ENCODE peak calls at places on chromosome 17, in four cellular contexts. I, A, V and R are unnamed samples.

GRCh38 chr17:35866356-35866950 is 2.2 kb downstream of the HEATR9 start:
- DNase-seq in V (peak), A (no peak), I (no peak), R (no peak)

GRCh38 chr17:80092959-80093358 is 8.4 kb upstream of the GAA start:
- DNase-seq in V (no peak), I (no peak), A (no peak), R (no peak)

GRCh38 chr17:30249460-30249859 is 14.0 kb upstream of the SLC6A4 start:
- DNase-seq in I (no peak), A (no peak), V (no peak), R (no peak)

GRCh38 chr17:66073384-66073783 is 118.5 kb downstream of the CEP112 start:
- DNase-seq in A (no peak), V (no peak), I (no peak), R (no peak)

GRCh38 chr17:77358801-77359716 is 218.3 kb downstream of the SEC14L1 start:
- DNase-seq in A (peak), V (no peak), I (no peak), R (no peak)

GRCh38 chr17:48046296-48046695 is 1.9 kb upstream of the NFE2L1 start:
- DNase-seq in V (no peak), A (no peak), I (no peak), R (no peak)

GRCh38 chr17:8144401-8145295 is 7.6 kb downstream of the PER1 start:
- DNase-seq in I (no peak), A (no peak), V (no peak), R (no peak)

GRCh38 chr17:3729881-3730280 is 6.2 kb downstream of the HASPIN start:
- DNase-seq in I (no peak), V (no peak), A (no peak), R (no peak)

GRCh38 chr17:76822184-76822778 is 45.9 kb upstream of the MGAT5B start:
- DNase-seq in I (no peak), V (no peak), A (no peak), R (no peak)

GRCh38 chr17:78252111-78252634 is 20.7 kb downstream of the TMEM235 start:
- DNase-seq in I (no peak), A (peak), V (no peak), R (peak)

GRCh38 chr17:35811759-35812158 is 2.5 kb downstream of the TAF15 start:
- DNase-seq in A (no peak), V (no peak), I (no peak), R (no peak)

GRCh38 chr17:32870969-32871368 is 6.0 kb downstream of the MYO1D start:
- DNase-seq in I (no peak), V (peak), A (no peak), R (no peak)

GRCh38 chr17:48672340-48672739 is 46.2 kb upstream of the HOXB9 start:
- DNase-seq in V (no peak), A (no peak), I (no peak), R (no peak)

GRCh38 chr17:55722016-55722706 is 503 bp downstream of the TMEM100 start:
- DNase-seq in V (peak), A (no peak), I (no peak), R (no peak)

GRCh38 chr17:83185023-83186002 is 105.9 kb downstream of the METRNL start:
- DNase-seq in I (no peak), V (no peak), A (peak), R (no peak)

GRCh38 chr17:17305282-17305801 is 2.2 kb downstream of the NT5M start:
- DNase-seq in I (peak), A (peak), V (no peak), R (peak)

GRCh38 chr17:9862191-9862590 is 36.5 kb downstream of the GLP2R start:
- DNase-seq in I (no peak), A (no peak), V (no peak), R (no peak)

GRCh38 chr17:74923538-74924249 is 379 bp upstream of the OTOP2 start:
- DNase-seq in A (peak), I (peak), V (peak), R (peak)

GRCh38 chr17:75087558-75088453 is at the start of gene SLC16A5:
- DNase-seq in I (peak), V (peak), A (peak), R (peak)

GRCh38 chr17:64774888-64775600 is 112.9 kb upstream of the SMURF2 start:
- DNase-seq in A (peak), V (no peak), I (no peak), R (no peak)

GRCh38 chr17:12089809-12090384 is 69.2 kb downstream of the MAP2K4 start:
- DNase-seq in A (no peak), I (no peak), V (peak), R (no peak)

GRCh38 chr17:5883775-5884665 is 186.2 kb upstream of the WSCD1 start:
- DNase-seq in I (no peak), V (no peak), A (no peak), R (no peak)

GRCh38 chr17:37608369-37609169 is 649 bp downstream of the SYNRG start:
- DNase-seq in A (no peak), I (no peak), V (peak), R (peak)

GRCh38 chr17:57032343-57032742 is 52.7 kb upstream of the AKAP1 start:
- DNase-seq in V (no peak), I (no peak), A (no peak), R (no peak)

GRCh38 chr17:77560841-77561240 is 397.7 kb upstream of the TNRC6C start:
- DNase-seq in V (no peak), I (no peak), A (no peak), R (no peak)

GRCh38 chr17:75181110-75181509 is 1.6 kb downstream of the SUMO2 start:
- DNase-seq in V (no peak), A (no peak), I (no peak), R (no peak)

GRCh38 chr17:67388986-67389385 is 11.9 kb downstream of the PITPNC1 start:
- DNase-seq in V (no peak), I (no peak), A (no peak), R (no peak)
- TF ChIP-seq CTCF in V (no peak), I (no peak), A (no peak), R (no peak)

DNA sequence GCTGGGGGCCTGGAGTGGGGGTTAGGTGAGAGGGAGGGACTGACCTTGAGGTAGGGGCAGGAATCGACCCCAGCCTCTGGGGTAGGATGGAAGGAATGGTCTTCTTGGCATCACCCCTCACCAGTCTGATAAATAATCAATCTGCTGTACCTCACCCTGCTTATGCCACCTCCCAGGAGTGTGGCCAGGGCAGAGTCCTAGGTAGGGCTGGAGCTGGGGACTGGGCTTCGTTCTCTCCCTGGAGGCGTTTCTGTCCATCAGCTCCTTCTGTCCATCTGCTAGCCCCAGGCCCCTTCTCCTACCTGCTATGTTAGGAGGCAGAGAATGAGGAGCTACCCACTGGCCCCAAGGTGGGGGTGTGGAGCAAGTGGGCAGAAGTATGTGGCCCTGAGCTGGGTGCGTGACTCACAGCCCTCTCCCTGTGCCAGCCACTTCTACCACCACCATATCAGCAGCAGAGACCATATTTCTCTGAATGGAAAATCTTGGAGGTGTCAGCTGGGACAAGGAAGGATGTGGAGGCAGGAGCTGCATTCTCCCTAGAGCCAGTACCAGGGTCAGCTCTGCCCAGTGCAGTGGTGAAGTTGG is 12.7 kb downstream of the SEZ6 start:
- DNase-seq in I (no peak), V (no peak), A (no peak), R (no peak)
- TF ChIP-seq CTCF in I (no peak), V (no peak), A (no peak), R (no peak)

GRCh38 chr17:50480854-50481490 is 2.3 kb downstream of the RSAD1 start:
- DNase-seq in I (no peak), A (no peak), V (peak), R (no peak)
- TF ChIP-seq CTCF in I (no peak), A (no peak), V (no peak), R (no peak)

GRCh38 chr17:51734976-51735375 is 423.5 kb downstream of the CA10 start:
- DNase-seq in I (no peak), V (no peak), A (no peak), R (no peak)

GRCh38 chr17:51739245-51739886 is 419.1 kb downstream of the CA10 start:
- DNase-seq in I (no peak), V (no peak), A (no peak), R (no peak)

GRCh38 chr17:51731941-51732722 is 426.4 kb downstream of the CA10 start:
- DNase-seq in V (no peak), I (no peak), A (no peak), R (no peak)

GRCh38 chr17:51733166-51733565 is 425.3 kb downstream of the CA10 start:
- DNase-seq in A (no peak), I (no peak), V (no peak), R (no peak)

GRCh38 chr17:51734462-51734861 is 424.1 kb downstream of the CA10 start:
- DNase-seq in A (no peak), V (no peak), I (peak), R (no peak)
- TF ChIP-seq CTCF in A (no peak), V (no peak), I (peak), R (peak)

DNA sequence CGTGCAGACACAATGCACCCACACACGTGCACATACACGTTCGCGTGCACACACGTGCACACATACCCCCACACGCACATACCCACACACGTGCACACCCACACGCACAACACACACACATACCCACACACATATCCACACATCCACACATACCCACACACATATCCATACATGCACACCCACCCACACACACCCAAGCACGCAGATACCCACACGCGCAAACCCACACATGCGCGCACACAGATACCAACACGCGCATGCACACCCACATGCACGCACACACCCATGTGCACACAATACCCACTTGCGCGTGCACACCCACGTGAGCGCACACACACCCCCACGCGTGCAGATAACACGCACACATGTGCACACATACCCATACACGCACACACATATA is 26.8 kb upstream of the PVALEF start:
- DNase-seq in V (no peak), A (no peak), I (no peak), R (no peak)
- TF ChIP-seq CTCF in V (no peak), A (no peak), I (no peak), R (no peak)

DNA sequence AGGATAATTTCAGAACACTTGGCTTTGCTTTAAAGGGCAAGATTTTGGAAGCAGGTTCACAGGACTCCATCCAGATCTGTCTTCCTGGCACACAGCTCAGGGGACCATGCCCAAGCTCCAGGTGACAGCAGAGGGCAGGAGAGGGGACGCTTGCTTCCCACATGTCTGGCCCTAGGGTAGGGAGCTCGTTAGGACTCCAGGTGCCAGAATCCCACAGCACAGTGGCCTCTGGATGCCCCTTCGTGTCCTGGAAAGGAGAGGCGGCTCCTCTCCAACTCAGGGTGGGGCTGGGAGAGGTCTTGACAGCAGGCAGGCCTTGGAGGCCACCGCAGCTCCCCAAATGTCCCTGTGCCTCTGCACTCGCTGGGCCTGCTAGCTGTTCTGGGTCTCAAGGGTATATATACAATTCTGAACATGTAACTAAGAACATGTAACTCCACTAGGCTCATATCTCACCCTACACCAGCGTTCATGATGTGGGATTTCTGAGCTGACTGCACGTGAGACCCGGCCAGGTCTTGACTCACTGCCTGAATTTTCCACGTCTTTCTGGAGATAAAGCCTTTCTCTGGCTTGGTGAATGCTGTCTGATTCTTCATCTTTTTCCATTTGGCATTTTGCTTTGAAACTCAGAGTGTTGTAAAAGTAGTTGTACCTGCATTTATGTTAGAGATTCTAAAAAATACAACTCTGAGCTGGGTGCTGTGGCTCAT is 52.8 kb downstream of the MARCHF10 start:
- DNase-seq in V (peak), I (no peak), A (no peak), R (no peak)
- TF ChIP-seq CTCF in V (no peak), I (no peak), A (no peak), R (no peak)

GRCh38 chr17:59504821-59505220 is 60.6 kb upstream of the DHX40 start:
- DNase-seq in V (no peak), I (no peak), A (no peak), R (no peak)

GRCh38 chr17:59506907-59507726 is 58.3 kb upstream of the DHX40 start:
- DNase-seq in I (no peak), A (no peak), V (peak), R (no peak)

GRCh38 chr17:59502800-59503199 is 62.6 kb upstream of the DHX40 start:
- DNase-seq in A (no peak), V (no peak), I (no peak), R (no peak)

GRCh38 chr17:59503489-59503888 is 61.9 kb upstream of the DHX40 start:
- DNase-seq in A (no peak), V (no peak), I (no peak), R (no peak)

DNA sequence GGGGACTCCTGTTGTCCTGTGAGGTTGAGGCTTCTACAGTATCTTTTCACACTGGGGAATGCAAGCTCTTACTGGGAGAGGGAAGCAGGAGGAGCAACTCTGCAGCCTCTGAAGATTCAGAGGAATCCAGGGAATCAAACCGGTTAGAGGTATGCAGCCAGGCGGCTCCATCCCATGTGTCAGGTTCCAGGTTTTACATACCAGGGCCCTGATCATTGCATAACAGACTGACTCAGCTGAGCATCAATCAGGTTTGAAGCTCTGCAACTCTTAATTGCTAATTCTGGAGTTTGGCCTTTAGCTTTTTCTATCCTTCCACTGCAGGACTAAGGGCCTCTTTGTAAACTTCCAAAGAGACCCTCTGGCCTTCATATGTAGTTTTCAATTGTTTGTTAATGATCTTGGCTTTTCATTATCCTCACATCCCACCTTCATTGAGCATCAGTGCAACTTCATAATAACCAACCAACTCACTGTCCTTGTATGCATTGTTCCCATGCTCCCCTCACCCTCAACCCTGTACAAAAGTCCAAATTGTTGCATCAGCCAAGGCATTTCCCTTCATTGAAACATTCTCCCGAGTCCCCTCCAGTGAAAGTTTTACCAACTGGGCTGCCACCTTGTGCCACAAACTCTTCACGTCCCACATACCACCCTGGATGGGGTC is 59.7 kb upstream of the DHX40 start:
- DNase-seq in V (no peak), I (no peak), A (no peak), R (no peak)
- TF ChIP-seq CTCF in V (no peak), I (no peak), A (no peak), R (no peak)

GRCh38 chr17:43812396-43813265 is 20.3 kb downstream of the MPP3 start:
- DNase-seq in I (no peak), A (no peak), V (no peak), R (no peak)

GRCh38 chr17:43814714-43815113 is 18.2 kb downstream of the MPP3 start:
- DNase-seq in A (no peak), V (peak), I (no peak), R (no peak)

GRCh38 chr17:43816336-43817320 is 16.3 kb downstream of the MPP3 start:
- DNase-seq in V (no peak), I (no peak), A (no peak), R (no peak)

GRCh38 chr17:43813386-43813785 is 19.6 kb downstream of the MPP3 start:
- DNase-seq in I (no peak), V (no peak), A (no peak), R (no peak)

GRCh38 chr17:43814026-43814425 is 18.9 kb downstream of the MPP3 start:
- DNase-seq in V (no peak), I (no peak), A (no peak), R (no peak)
- TF ChIP-seq CTCF in V (no peak), I (no peak), A (no peak), R (no peak)